ENCODE peak calls at places on chromosome 12, in six cellular contexts. J is epithelial cell of proximal tubule, N is bronchial epithelial cell, E is foreskin fibroblast, K is body of pancreas, R is colonic mucosa. Q is an unnamed sample.

GRCh38 chr12:128537668-128538067 is 270.7 kb downstream of the TMEM132C start:
- DNase-seq in J (no peak), N (no peak), E (no peak), K (no peak), R (no peak), Q (no peak)

GRCh38 chr12:77893918-77894317 is 63.2 kb downstream of the NAV3 start:
- DNase-seq in J (peak; percentile 72), N (peak; percentile 33), E (peak; percentile 76), K (peak; percentile 83), R (peak; percentile 87), Q (no peak)

GRCh38 chr12:52561880-52562449 is 9.0 kb upstream of the KRT71 start:
- DNase-seq in J (no peak), N (no peak), E (no peak), K (no peak), R (no peak), Q (no peak)

GRCh38 chr12:43903686-43904085 is 67.8 kb downstream of the TMEM117 start:
- DNase-seq in J (no peak), N (no peak), E (no peak), K (no peak), R (no peak), Q (no peak)

GRCh38 chr12:93199831-93200236 is 177.9 kb upstream of the NUDT4 start:
- DNase-seq in J (no peak), N (no peak), E (peak; percentile 50), K (no peak), R (no peak), Q (no peak)

GRCh38 chr12:49565119-49565955 is 2.6 kb downstream of the MCRS1 start:
- DNase-seq in J (no peak), N (no peak), E (no peak), K (no peak), R (no peak), Q (no peak)

GRCh38 chr12:109719123-109720022 is 5.7 kb downstream of the FAM222A start:
- DNase-seq in J (no peak), N (no peak), E (peak; percentile 34), K (no peak), R (no peak), Q (no peak)

GRCh38 chr12:109389146-109389545 is 41.4 kb downstream of the MYO1H start:
- DNase-seq in J (no peak), N (no peak), E (no peak), K (no peak), R (no peak), Q (no peak)

GRCh38 chr12:64137117-64137516 is 85.0 kb downstream of the KICS2 start:
- DNase-seq in J (no peak), N (no peak), E (peak; percentile 79), K (no peak), R (no peak), Q (no peak)

GRCh38 chr12:32561931-32562341 is 117.2 kb upstream of the DNM1L start:
- DNase-seq in J (no peak), N (no peak), E (peak; percentile 75), K (no peak), R (no peak), Q (no peak)

GRCh38 chr12:94590428-94590827 is 59.9 kb downstream of the TMCC3 start:
- DNase-seq in J (no peak), N (no peak), E (no peak), K (no peak), R (no peak), Q (no peak)

GRCh38 chr12:129610601-129611120 is 293.2 kb downstream of the TMEM132D start:
- DNase-seq in J (no peak), N (no peak), E (no peak), K (no peak), R (no peak), Q (no peak)

GRCh38 chr12:28795306-28795705 is 353.8 kb upstream of the FAR2 start:
- DNase-seq in J (no peak), N (peak; percentile 42), E (peak; percentile 21), K (no peak), R (no peak), Q (no peak)

GRCh38 chr12:8077207-8077606 is 4.9 kb upstream of the NECAP1 start:
- DNase-seq in J (no peak), N (peak; percentile 86), E (peak; percentile 85), K (no peak), R (no peak), Q (no peak)

GRCh38 chr12:104219908-104220404 is 4.4 kb downstream of the TXNRD1 start:
- DNase-seq in J (peak; percentile 89), N (peak; percentile 99), E (peak; percentile 81), K (peak; percentile 21), R (peak; percentile 53), Q (no peak)

GRCh38 chr12:109518820-109519665 is 41.6 kb downstream of the UBE3B start:
- DNase-seq in J (peak; percentile 6), N (peak; percentile 74), E (peak; percentile 81), K (peak; percentile 63), R (peak; percentile 69), Q (peak; percentile 69)

GRCh38 chr12:26298785-26299621 is 103.6 kb downstream of the SSPN start:
- DNase-seq in J (peak; percentile 69), N (peak; percentile 91), E (peak; percentile 86), K (no peak), R (no peak), Q (peak; percentile 83)

GRCh38 chr12:104519190-104519857 is 62.6 kb downstream of the CHST11 start:
- DNase-seq in J (no peak), N (no peak), E (no peak), K (no peak), R (no peak), Q (no peak)

GRCh38 chr12:100964026-100964425 is 169.4 kb downstream of the ANO4 start:
- DNase-seq in J (no peak), N (no peak), E (no peak), K (no peak), R (no peak), Q (no peak)

GRCh38 chr12:71655907-71656306 is 7.7 kb downstream of the ZFC3H1 start:
- DNase-seq in J (no peak), N (no peak), E (no peak), K (no peak), R (no peak), Q (no peak)

DNA sequence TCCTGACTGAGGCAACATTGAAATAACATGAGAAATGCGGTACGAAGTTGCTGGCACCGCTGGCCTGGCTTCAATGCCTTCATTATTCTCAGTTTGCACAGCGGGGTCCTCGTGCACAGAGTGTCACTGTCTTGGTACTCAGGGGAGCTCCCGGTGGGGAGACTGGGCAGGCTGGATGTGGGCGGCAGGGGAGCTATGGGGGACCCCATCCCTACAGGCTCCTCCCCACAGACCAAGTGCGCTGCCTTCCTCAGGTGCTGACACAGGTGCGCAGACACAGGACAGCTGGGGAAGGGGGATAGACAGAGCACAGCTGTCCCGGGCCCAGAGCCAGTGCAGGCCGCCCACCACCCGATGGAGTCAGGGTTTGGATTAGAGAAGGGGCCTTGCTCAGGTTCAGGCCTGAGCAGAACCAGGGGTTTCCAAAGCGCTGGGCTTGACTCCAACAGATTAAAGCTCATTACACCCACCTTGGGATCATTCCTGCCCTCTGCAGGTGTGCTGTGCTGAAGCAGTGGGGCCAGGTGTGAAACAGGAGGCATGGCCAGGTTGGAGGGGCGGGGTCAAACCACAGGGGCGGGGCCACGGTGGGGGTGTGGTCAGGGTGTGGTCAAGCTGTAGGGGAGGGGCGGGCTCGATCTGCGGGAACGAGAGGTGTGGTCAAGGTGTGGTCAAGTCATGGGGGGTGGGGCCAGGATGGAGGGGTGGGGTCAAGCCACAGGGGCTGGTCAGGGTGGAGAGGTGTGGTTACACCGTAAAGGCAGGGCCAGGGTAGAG is 270.3 kb downstream of the ADGRD1 start:
- DNase-seq in J (no peak), N (no peak), E (no peak), K (no peak), R (peak; percentile 42), Q (peak; percentile 27)
- TF ChIP-seq CTCF in J (no peak), N (no peak), E (no peak), K (no peak), R (no peak), Q (no peak)

GRCh38 chr12:14510574-14510973 is 57.1 kb downstream of the PLBD1 start:
- DNase-seq in J (no peak), N (no peak), E (no peak), K (no peak), R (no peak), Q (no peak)

GRCh38 chr12:14514946-14515345 is 52.7 kb downstream of the PLBD1 start:
- DNase-seq in J (peak; percentile 10), N (peak; percentile 96), E (peak; percentile 19), K (no peak), R (no peak), Q (no peak)

DNA sequence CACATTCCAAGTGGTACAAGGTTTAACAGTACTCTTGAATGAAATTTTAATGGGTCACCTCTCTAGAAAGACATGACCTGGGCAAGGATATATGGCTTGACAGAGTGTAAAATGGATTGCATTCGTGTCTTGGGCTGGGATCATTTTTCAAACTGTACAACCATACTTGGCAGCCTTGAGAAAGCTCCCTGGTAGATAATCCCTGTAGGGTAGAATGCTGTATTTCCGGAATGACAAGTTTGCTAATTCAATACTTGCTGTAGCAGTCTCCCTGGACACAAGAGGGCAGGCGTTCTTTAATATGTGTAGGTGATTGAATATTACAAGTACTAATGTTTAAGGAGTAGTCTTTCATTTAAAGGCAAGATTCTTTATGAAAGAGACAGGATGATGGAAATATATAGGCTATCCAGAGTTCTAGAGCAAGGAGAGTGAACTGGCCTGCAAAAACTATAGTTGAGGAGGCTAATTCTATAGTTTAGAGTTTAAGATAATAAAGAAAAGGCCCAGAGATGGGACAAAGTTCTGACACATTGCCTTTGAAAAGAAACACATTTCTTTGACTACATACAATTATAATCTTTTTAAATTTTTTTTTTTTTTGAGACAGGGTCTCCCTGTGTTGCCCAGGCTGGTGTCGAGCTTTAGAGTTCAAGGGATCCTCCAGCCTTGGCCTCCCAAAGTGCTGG is 53.4 kb downstream of the PLBD1 start:
- DNase-seq in J (peak; percentile 6), N (peak; percentile 96), E (peak; percentile 27), K (peak; percentile 71), R (peak; percentile 77), Q (peak; percentile 21)
- TF ChIP-seq CTCF in J (peak; percentile 73), N (peak; percentile 50), E (no peak), K (peak; percentile 93), R (peak; percentile 55), Q (no peak)

DNA sequence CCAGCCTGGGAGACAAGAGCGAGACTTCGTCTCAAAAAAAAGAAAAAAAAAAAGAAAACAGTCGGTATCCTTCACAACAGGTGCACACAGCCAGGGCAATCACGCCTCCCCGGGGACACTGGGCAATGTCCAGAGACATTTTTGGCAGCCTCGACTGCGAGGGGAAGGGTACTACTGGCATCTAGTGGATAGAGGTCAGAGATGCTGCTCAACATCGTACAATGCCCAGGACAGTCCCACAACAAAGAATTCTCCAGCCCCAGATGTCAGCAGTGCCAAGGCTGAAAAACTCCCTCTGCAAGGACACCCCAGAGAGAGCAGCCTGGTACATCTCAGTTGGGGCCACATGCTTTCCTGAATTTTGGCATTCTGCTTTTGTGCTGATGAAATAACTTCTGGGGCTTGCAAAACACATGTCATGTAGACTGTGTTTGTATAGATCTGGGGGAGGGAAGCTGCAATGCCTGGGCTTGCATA is 21.5 kb downstream of the ALDH2 start:
- DNase-seq in J (no peak), N (no peak), E (peak; percentile 64), K (peak; percentile 80), R (no peak), Q (peak; percentile 57)
- TF ChIP-seq CTCF in J (peak; percentile 59), N (peak; percentile 29), E (peak; percentile 11), K (peak; percentile 95), R (no peak), Q (peak; percentile 30)

DNA sequence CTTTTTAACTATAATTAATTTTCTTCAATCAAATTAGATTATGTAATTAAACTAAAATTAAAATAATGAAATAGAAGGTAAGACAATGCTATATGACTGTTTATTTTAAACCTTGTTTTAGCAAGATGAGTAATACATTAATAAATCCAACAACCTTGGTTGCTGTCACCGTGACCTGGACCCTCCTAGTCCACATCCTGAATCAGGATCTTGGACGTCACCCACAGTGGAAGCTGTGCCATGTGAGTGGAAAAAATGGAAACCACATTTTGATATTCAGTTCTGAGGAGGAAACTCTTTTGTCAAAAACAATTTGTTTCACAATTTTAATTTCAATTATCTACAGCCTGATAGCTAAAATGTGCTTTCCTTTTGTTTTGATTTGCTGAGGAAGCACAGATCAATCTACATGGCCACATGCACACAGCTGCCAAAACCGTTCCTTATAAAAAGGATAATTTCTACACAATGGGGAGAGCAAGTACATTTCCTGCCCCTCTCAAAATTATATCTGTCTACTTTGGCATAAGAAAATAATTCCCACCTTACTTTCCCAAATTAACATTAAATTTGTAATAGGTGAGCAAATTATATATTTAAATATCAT is 255.5 kb downstream of the RASSF9 start:
- DNase-seq in J (no peak), N (no peak), E (peak; percentile 6), K (no peak), R (no peak), Q (no peak)
- TF ChIP-seq CTCF in J (no peak), N (no peak), E (no peak), K (no peak), R (no peak), Q (no peak)

Q was measured in GM20000.